ENCODE peak calls at places on chromosomes 2 and 18, in six cellular contexts. R is ascending aorta, K is testis, O is mucosa of descending colon, C is lung, B is RWPE2. D is an unnamed sample.

GRCh38 chr2:172655838-172656573 is 79.6 kb upstream of the RAPGEF4 start:
- DNase-seq in C (no peak), K (no peak), O (no peak), B (no peak), R (no peak), D (no peak)

GRCh38 chr2:235055891-235056516 is 104.2 kb downstream of the SH3BP4 start:
- DNase-seq in K (peak; percentile 69), B (no peak), C (peak; percentile 41), R (peak; percentile 58), O (peak; percentile 70), D (peak; percentile 62)

GRCh38 chr2:232476791-232477190 is 10.8 kb downstream of the ECEL1 start:
- DNase-seq in O (no peak), B (peak; percentile 26), C (no peak), K (no peak), R (no peak), D (no peak)

GRCh38 chr2:131425191-131426021 is 50.5 kb upstream of the TUBA3D start:
- DNase-seq in B (no peak), O (no peak), K (no peak), R (no peak), C (no peak), D (no peak)

GRCh38 chr2:72159211-72159610 is 11.5 kb upstream of the CYP26B1 start:
- DNase-seq in C (peak; percentile 21), O (no peak), B (peak; percentile 20), R (no peak), K (no peak), D (no peak)

GRCh38 chr2:201987426-201987825 is 46.2 kb upstream of the FZD7 start:
- DNase-seq in B (no peak), R (no peak), O (no peak), C (no peak), K (no peak), D (no peak)

GRCh38 chr2:27591745-27592144 is 8.9 kb downstream of the ZNF512 start:
- DNase-seq in O (no peak), K (no peak), R (no peak), B (no peak), C (no peak), D (no peak)

GRCh38 chr2:213691351-213691750 is 407.1 kb downstream of the SPAG16 start:
- DNase-seq in R (no peak), O (no peak), K (no peak), C (no peak), B (no peak), D (no peak)

GRCh38 chr2:66699481-66700180 is 264.7 kb downstream of the MEIS1 start:
- DNase-seq in C (no peak), B (no peak), K (no peak), O (no peak), R (no peak), D (no peak)

GRCh38 chr2:96470089-96470488 is 35.1 kb downstream of the NEURL3 start:
- DNase-seq in B (no peak), R (no peak), O (no peak), C (no peak), K (peak; percentile 66), D (no peak)

GRCh38 chr18:8801263-8801901 is 96.0 kb downstream of the MTCL1 start:
- DNase-seq in K (no peak), R (no peak), O (no peak), B (no peak), C (no peak), D (no peak)

GRCh38 chr18:5305835-5306234 is 10.3 kb upstream of the ZBTB14 start:
- DNase-seq in C (no peak), B (no peak), O (no peak), K (no peak), R (no peak), D (no peak)

GRCh38 chr18:74715865-74716712 is 118.4 kb downstream of the ZNF407 start:
- DNase-seq in O (no peak), K (no peak), B (no peak), C (no peak), R (no peak), D (no peak)

GRCh38 chr18:32956591-32957310 is 183.9 kb upstream of the KLHL14 start:
- DNase-seq in O (no peak), R (no peak), K (peak; percentile 33), B (no peak), C (no peak), D (peak; percentile 53)

GRCh38 chr2:167964650-167965404 is 282.6 kb downstream of the STK39 start:
- DNase-seq in R (no peak), B (no peak), K (no peak), O (no peak), C (no peak), D (no peak)

GRCh38 chr2:147844691-147845607 is at the start of gene ACVR2A:
- DNase-seq in C (peak; percentile 41), K (peak; percentile 61), B (no peak), R (peak; percentile 68), O (peak; percentile 52), D (peak; percentile 20)

GRCh38 chr2:147843421-147843863 is 1.4 kb upstream of the ACVR2A start:
- DNase-seq in C (no peak), R (no peak), O (no peak), B (no peak), K (no peak), D (no peak)

GRCh38 chr2:147845608-147846002 is 776 bp downstream of the ACVR2A start:
- DNase-seq in K (no peak), B (no peak), O (peak; percentile 12), C (no peak), R (no peak), D (no peak)

GRCh38 chr2:147846382-147847081 is 1.7 kb downstream of the ACVR2A start:
- DNase-seq in C (no peak), K (no peak), R (no peak), O (no peak), B (no peak), D (no peak)

DNA sequence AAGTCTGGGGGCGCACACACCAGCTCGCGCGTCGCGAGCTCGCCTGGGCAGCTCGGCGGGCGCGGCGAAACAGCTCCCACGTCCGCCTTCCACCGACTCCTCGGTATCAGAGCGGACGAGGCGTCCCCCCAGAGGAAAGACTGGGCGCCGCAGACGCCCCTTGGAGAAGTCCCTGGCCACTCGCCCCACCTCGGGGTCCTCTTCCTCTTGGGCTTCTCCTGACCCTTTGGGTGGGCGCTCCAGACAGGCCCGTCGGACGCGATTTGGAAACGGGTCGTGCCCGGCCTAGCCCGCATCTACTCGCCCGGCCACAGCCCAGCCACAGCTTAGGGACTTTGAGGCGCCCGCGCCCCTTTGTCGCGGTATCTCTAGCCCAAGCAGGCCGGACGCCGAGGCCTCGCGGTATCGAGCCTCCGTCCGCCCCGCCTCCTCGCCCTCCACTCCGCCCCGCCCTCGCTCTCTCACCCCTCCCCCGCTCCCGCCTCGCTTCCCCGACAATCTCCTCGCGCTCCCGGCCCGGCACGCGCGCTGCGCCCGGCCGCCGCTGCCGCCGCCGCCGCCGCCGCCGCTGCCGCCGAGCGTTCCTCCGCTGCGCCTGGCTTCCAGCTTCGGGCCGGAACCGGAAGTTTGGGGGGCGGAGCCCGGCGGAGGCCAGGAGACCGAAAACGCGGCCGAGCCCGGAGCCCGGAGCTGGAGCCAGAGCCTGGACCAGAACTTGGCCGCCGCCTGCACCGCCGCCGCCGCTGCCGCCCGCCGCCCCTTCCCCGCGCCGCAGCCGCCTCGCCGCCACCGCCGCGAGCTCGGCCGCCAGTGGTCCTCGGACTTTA is 752 bp upstream of the ACVR2A start:
- DNase-seq in R (peak; percentile 95), K (peak; percentile 95), O (peak; percentile 95), C (peak; percentile 93), B (peak; percentile 94), D (peak; percentile 95)
- TF ChIP-seq CTCF in R (no peak), K (peak; percentile 24), O (no peak), C (no peak), B (peak; percentile 13), D (peak; percentile 42)

GRCh38 chr2:19355416-19355821 is 3.0 kb downstream of the OSR1 start:
- DNase-seq in O (no peak), C (no peak), R (no peak), B (no peak), K (no peak), D (no peak)

GRCh38 chr2:19354417-19355022 is 3.9 kb downstream of the OSR1 start:
- DNase-seq in B (no peak), C (no peak), K (no peak), R (no peak), O (no peak), D (no peak)

GRCh38 chr2:19351914-19352697 is 6.3 kb downstream of the OSR1 start:
- DNase-seq in B (no peak), O (no peak), C (no peak), K (no peak), R (peak; percentile 66), D (no peak)

GRCh38 chr2:19352946-19353720 is 5.3 kb downstream of the OSR1 start:
- DNase-seq in C (no peak), K (no peak), B (no peak), O (no peak), R (peak; percentile 66), D (no peak)

GRCh38 chr2:19353721-19354050 is 4.7 kb downstream of the OSR1 start:
- DNase-seq in B (no peak), O (no peak), C (no peak), K (no peak), R (no peak), D (no peak)
- H3K4me1 ChIP-seq in B (no peaks in the 10 kb centered on the region), O (peaks cover 12% of the 10 kb centered on the region), C (peaks cover 13% of the 10 kb centered on the region), K (peaks cover 40% of the 10 kb centered on the region), R (peaks cover 15% of the 10 kb centered on the region), D (peaks cover 14% of the 10 kb centered on the region)

GRCh38 chr2:105893011-105893995 is 148.6 kb downstream of the NCK2 start:
- DNase-seq in B (no peak), C (no peak), K (no peak), O (no peak), R (no peak), D (no peak)

GRCh38 chr2:105890856-105891255 is 146.1 kb downstream of the NCK2 start:
- DNase-seq in K (no peak), R (no peak), B (no peak), O (no peak), C (no peak), D (no peak)

GRCh38 chr2:105895995-105896764 is 151.5 kb downstream of the NCK2 start:
- DNase-seq in R (no peak), C (no peak), O (no peak), B (no peak), K (no peak), D (no peak)

GRCh38 chr2:105894327-105894944 is 149.7 kb downstream of the NCK2 start:
- DNase-seq in K (no peak), C (no peak), R (no peak), O (no peak), B (no peak), D (no peak)

DNA sequence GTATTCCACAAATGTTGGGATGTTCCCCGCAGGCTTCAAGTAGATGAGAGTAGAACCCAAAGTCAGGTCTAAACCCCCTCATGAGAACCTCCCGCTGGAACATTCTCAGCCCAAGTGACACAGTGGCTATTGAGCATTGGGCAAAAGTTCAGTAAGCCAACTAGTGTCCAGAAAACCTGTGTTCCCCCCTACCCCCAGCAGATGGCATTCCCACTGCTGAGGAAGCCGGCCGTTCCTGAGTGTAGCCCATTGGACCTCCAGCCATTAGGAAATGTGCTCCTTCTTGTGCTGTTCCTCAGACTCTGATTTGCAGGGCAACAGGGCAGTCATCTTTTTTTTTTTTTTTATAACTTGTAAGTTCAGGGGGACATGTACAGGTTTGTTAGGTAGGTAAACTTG is 152.1 kb downstream of the NCK2 start:
- DNase-seq in K (no peak), O (no peak), R (no peak), B (no peak), C (no peak), D (no peak)
- TF ChIP-seq CTCF in K (no peak), O (no peak), R (no peak), B (no peak), C (no peak), D (no peak)

DNA sequence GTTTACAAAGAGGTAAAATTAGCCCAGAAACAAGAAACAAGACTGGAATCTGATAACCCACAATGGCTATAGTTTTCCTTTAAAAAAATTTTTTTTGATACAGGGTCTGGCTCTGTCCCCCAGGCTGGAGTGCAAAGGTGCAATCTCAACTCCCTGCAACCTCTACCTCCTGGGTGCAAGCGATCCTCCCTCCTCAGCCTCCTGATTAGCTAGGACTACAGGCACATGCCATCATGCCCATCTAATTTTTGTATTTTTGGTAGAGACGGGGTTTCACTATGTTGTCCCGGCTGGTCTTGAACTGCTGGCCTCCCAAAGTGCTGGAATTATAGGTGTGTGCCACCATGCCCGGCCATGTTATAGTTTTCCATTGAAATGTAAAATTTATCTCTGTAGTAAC is 12.3 kb upstream of the PARD6G start:
- DNase-seq in C (peak; percentile 22), K (peak; percentile 9), O (no peak), B (no peak), R (no peak), D (no peak)
- H3K4me1 ChIP-seq in C (no peaks in the 10 kb centered on the region), K (no peaks in the 10 kb centered on the region), O (no peaks in the 10 kb centered on the region), B (no peaks in the 10 kb centered on the region), R (no peaks in the 10 kb centered on the region), D (no peaks in the 10 kb centered on the region)

D was measured in adrenal gland.